ENCODE peak calls at places on chromosome X, in nine cellular contexts. M is nephron progenitor cell, Z is AG09319, R is fibroblast of mammary gland, F is brain microvascular endothelial cell, Y is fibroblast of lung, J is AG04450, V is left lung, B is tibial nerve. P is an unnamed sample.

GRCh38 chrX:96692911-96693310 is 8.3 kb downstream of the DIAPH2 start:
- DNase-seq in M (no peak), Z (no peak), V (no peak), F (no peak), Y (peak), B (no peak), J (no peak), R (peak), P (peak)

GRCh38 chrX:69221239-69222102 is 56.2 kb upstream of the PJA1 start:
- DNase-seq in B (no peak), R (no peak), V (no peak), Z (no peak), M (peak), F (no peak), J (no peak), Y (no peak), P (no peak)

GRCh38 chrX:133991814-133992213 is 6.4 kb upstream of the GPC3 start:
- DNase-seq in B (no peak), J (no peak), R (no peak), V (no peak), Y (no peak), Z (no peak), F (no peak), M (no peak), P (no peak)

GRCh38 chrX:40108084-40108958 is 10.6 kb upstream of the BCOR start:
- DNase-seq in Z (no peak), V (peak), M (peak), Y (peak), F (no peak), B (no peak), J (no peak), R (peak), P (peak)

GRCh38 chrX:18146954-18147353 is 73.7 kb downstream of the BEND2 start:
- DNase-seq in M (peak), Y (peak), J (no peak), F (peak), R (peak), V (no peak), Z (no peak), B (no peak), P (peak)

GRCh38 chrX:118495958-118496762 is 545 bp downstream of the DOCK11 start:
- DNase-seq in B (no peak), F (no peak), J (no peak), V (peak), Z (no peak), R (peak), Y (peak), M (no peak), P (no peak)

GRCh38 chrX:134998246-134998645 is 7.5 kb downstream of the SMIM10 start:
- DNase-seq in F (no peak), Y (no peak), M (no peak), B (no peak), J (no peak), V (no peak), R (peak), Z (no peak), P (no peak)

GRCh38 chrX:40637687-40638086 is 9.7 kb downstream of the CXorf38 start:
- DNase-seq in R (no peak), J (no peak), F (no peak), M (no peak), Y (no peak), V (no peak), Z (no peak), B (no peak), P (no peak)

GRCh38 chrX:70509078-70509477 is 64.4 kb downstream of the DLG3 start:
- DNase-seq in Y (no peak), V (no peak), B (no peak), M (no peak), R (no peak), Z (no peak), F (no peak), J (no peak), P (no peak)

GRCh38 chrX:29746326-29746725 is 469.0 kb upstream of the MAGEB2 start:
- DNase-seq in B (no peak), Y (peak), Z (no peak), M (no peak), J (no peak), R (no peak), F (peak), V (no peak), P (peak)

GRCh38 chrX:69177511-69178162 is 12.4 kb upstream of the PJA1 start:
- DNase-seq in V (no peak), J (no peak), Y (no peak), M (no peak), B (no peak), F (no peak), Z (no peak), R (no peak), P (no peak)

GRCh38 chrX:14056201-14056600 is 26.5 kb upstream of the GEMIN8 start:
- DNase-seq in V (no peak), R (no peak), Z (no peak), J (no peak), M (no peak), F (no peak), B (no peak), Y (no peak), P (peak)

GRCh38 chrX:19739683-19740082 is 147.7 kb downstream of the SH3KBP1 start:
- DNase-seq in B (peak), R (peak), J (peak), V (no peak), Z (peak), F (peak), Y (peak), M (peak), P (peak)

GRCh38 chrX:50448565-50448964 is 22.1 kb downstream of the DGKK start:
- DNase-seq in M (no peak), B (no peak), F (no peak), V (no peak), Y (no peak), Z (no peak), R (peak), J (no peak), P (no peak)

GRCh38 chrX:68824152-68824433 is 4.7 kb upstream of the EFNB1 start:
- DNase-seq in B (no peak), R (no peak), V (no peak), J (no peak), Y (no peak), Z (no peak), M (no peak), F (no peak), P (no peak)

GRCh38 chrX:42485621-42486020 is 292.3 kb downstream of the PPP1R2C start:
- DNase-seq in J (no peak), Z (no peak), M (no peak), F (peak), V (no peak), R (peak), Y (no peak), B (no peak), P (no peak)

GRCh38 chrX:69082055-69082752 is 83.0 kb downstream of the PJA1 start:
- DNase-seq in Z (peak), V (no peak), B (no peak), F (no peak), J (no peak), R (no peak), M (no peak), Y (no peak), P (no peak)

GRCh38 chrX:119478504-119478903 is 10.3 kb downstream of the SLC25A5 start:
- DNase-seq in B (no peak), R (no peak), Y (no peak), F (no peak), Z (no peak), J (no peak), V (no peak), M (no peak), P (no peak)

GRCh38 chrX:5236096-5236495 is 992.6 kb downstream of the NLGN4X start:
- DNase-seq in R (no peak), Y (no peak), Z (no peak), J (no peak), F (no peak), M (no peak), B (no peak), V (no peak), P (no peak)

GRCh38 chrX:136814847-136815634 is 34.3 kb upstream of the ARHGEF6 start:
- DNase-seq in Y (no peak), R (no peak), F (no peak), M (no peak), J (no peak), V (no peak), B (no peak), Z (no peak), P (no peak)

GRCh38 chrX:48470110-48470832 is at the start of gene SLC38A5:
- DNase-seq in M (no peak), R (no peak), V (no peak), B (no peak), Y (no peak), Z (no peak), J (no peak), F (no peak), P (no peak)

GRCh38 chrX:107485019-107485418 is 35.6 kb downstream of the FRMPD3 start:
- DNase-seq in J (no peak), V (no peak), B (no peak), F (no peak), Z (no peak), Y (no peak), M (no peak), R (peak), P (peak)

GRCh38 chrX:107029752-107030151 is 29.7 kb upstream of the MORC4 start:
- DNase-seq in B (no peak), F (no peak), Z (no peak), Y (no peak), J (no peak), V (no peak), M (no peak), R (no peak), P (no peak)

GRCh38 chrX:45602151-45602550 is 401.5 kb upstream of the DIPK2B start:
- DNase-seq in R (peak), B (no peak), M (no peak), V (no peak), Z (no peak), J (no peak), F (no peak), Y (peak), P (peak)

GRCh38 chrX:53188763-53189162 is 36.2 kb downstream of the KDM5C start:
- DNase-seq in F (peak), Y (no peak), Z (no peak), M (no peak), B (no peak), R (peak), V (no peak), J (no peak), P (no peak)

GRCh38 chrX:53193093-53193492 is 31.9 kb downstream of the KDM5C start:
- DNase-seq in F (no peak), R (no peak), Y (no peak), Z (no peak), J (no peak), B (no peak), V (no peak), M (no peak), P (no peak)

GRCh38 chrX:53194308-53194707 is 30.7 kb downstream of the KDM5C start:
- DNase-seq in F (no peak), R (no peak), J (no peak), Y (no peak), M (no peak), B (no peak), V (no peak), Z (no peak), P (no peak)

GRCh38 chrX:53186363-53186762 is 38.6 kb downstream of the KDM5C start:
- DNase-seq in J (no peak), Z (no peak), B (no peak), V (no peak), R (peak), F (peak), M (no peak), Y (no peak), P (no peak)

DNA sequence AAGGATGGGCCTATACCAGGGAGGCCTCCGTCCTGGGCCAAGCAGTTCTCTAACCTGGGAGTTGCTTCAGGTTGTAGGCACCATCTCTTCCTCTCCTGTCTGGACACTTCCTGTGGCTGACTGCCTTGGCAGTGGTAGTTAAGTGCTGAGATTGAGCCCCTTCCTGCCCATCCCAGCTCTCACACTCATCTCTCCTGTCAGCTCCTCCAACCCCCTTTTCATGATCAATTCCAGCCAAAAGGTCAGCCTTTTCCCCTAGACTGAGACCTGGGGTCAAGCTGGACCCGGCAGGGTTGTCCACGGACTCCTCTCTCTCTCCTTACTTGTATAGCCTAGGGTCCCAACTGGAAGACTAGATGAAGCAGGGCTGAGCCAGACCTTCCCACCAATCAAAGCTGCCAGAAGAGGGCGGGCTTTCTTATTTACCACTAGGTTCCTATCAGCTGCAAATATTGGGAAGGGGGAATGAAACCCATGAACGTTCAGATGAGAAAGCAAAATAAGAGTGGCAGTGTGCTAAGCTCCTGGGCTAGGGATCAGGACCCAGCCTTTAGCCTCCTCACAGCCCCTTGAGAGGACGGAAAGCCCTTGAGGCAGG is 34.5 kb downstream of the KDM5C start:
- DNase-seq in B (no peak), V (no peak), M (peak), Y (no peak), Z (no peak), J (no peak), R (peak), F (no peak), P (no peak)
- TF ChIP-seq CTCF in B (no peak), V (no peak), M (no peak), Y (no peak), Z (peak), J (peak), R (peak), F (peak), P (peak)

GRCh38 chrX:43581167-43581566 is 74.9 kb upstream of the MAOA start:
- DNase-seq in J (no peak), B (no peak), M (no peak), R (no peak), Y (no peak), F (no peak), V (no peak), Z (no peak), P (no peak)
- TF ChIP-seq CTCF in J (no peak), B (no peak), M (no peak), R (no peak), Y (no peak), F (no peak), V (no peak), Z (no peak), P (no peak)

DNA sequence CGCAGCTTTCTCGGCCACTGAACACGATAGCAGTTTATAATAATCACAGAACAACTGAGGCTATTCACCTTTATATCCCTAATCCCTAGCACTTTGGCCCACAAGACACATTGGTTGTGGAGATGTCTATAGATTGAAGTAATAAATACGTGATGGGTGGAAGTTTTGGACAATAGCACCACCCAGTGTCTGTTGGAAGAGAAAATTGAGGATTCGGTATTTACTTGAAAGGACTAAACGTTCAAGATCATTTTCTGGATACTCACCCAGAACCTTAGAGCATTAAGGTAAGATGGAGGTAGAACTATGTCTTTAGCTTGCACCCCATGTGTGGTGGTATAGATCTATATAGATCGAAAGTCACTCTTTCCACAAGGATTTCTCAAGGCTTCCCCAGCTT is 792 bp upstream of the TMSB15A start:
- DNase-seq in V (no peak), Z (no peak), M (no peak), F (peak), J (no peak), B (no peak), R (peak), Y (peak), P (peak)
- TF ChIP-seq CTCF in V (no peak), Z (no peak), M (no peak), F (peak), J (peak), B (no peak), R (peak), Y (peak), P (peak)

GRCh38 chrX:1027680-1028079 is 184.8 kb downstream of the CRLF2 start:
- DNase-seq in F (no peak), B (no peak), J (no peak), Z (no peak), M (no peak), V (no peak), R (no peak), Y (no peak), P (no peak)
- TF ChIP-seq CTCF in F (no peak), B (no peak), J (no peak), Z (no peak), M (no peak), V (no peak), R (no peak), Y (no peak), P (no peak)

DNA sequence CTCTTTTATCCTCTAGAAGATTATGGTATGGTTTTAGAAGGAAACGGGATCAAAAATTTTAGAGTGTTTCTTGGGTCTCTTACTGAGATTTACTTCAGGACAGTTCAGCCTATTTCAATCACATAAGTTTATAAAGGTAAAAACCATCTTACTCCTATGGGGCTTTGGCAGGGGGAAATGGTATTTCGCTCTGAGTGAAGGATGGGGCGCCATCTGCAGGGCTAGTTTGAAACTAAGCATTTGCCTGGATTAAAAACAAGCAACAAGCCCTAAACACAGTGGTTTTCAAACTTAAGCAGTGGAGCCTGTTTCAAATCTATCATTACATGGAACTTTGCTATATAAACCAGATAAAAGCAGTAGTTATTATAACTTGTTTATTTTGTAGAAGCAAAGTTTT is 361.5 kb upstream of the FMR1 start:
- DNase-seq in F (no peak), B (no peak), M (peak), J (no peak), Y (no peak), R (no peak), Z (no peak), V (no peak), P (no peak)
- TF ChIP-seq CTCF in F (no peak), B (no peak), M (peak), J (no peak), Y (no peak), R (no peak), Z (no peak), V (no peak), P (no peak)

DNA sequence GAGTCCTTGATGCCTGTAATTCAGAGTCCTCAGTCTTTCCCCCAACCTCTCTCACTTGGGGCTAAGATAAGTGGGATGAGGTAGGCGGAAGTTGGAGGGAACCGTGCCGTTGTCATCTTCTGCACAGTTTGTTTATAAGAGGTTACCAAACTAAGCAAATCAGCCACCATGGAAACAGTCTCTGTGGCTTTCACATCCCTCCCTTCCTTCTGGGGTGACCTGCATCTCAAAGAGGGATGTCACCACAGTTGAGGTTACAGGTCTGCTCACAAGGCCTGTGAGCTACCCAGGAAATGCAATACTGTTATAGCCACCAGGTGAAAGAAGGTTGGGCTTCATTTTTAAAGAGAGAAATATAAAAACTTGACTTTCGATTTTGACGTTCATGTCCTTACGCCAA is 26.3 kb downstream of the RTL5 start:
- DNase-seq in R (no peak), J (no peak), Y (no peak), V (no peak), F (no peak), Z (no peak), M (no peak), B (no peak), P (no peak)
- TF ChIP-seq CTCF in R (no peak), J (no peak), Y (no peak), V (no peak), F (no peak), Z (no peak), M (no peak), B (no peak), P (no peak)